ENCODE peak calls at places on chromosomes 6 and 20, in seven cellular contexts. U is GM23338, O is HCT116, L is Panc1, Q is HepG2, Y is HL-60, E is SK-N-SH. I is an unnamed sample.

GRCh38 chr6:36874016-36874442 is 574 bp downstream of the PPIL1 start:
- DNase-seq in U (no peak), O (no peak), L (no peak), Q (no peak), Y (no peak), E (no peak), I (peak)

GRCh38 chr6:72218125-72218524 is 331.8 kb downstream of the RIMS1 start:
- DNase-seq in U (peak), O (peak), L (peak), Q (peak), Y (no peak), E (peak), I (peak)

GRCh38 chr6:85479221-85479620 is 29.3 kb downstream of the NT5E start:
- DNase-seq in U (no peak), O (no peak), L (no peak), Q (no peak), Y (no peak), E (no peak), I (no peak)

GRCh38 chr6:65943548-65943947 is 236.5 kb upstream of the EYS start:
- DNase-seq in U (no peak), O (no peak), L (no peak), Q (no peak), Y (no peak), E (no peak), I (no peak)

GRCh38 chr20:48482790-48483189 is 345.0 kb downstream of the PREX1 start:
- DNase-seq in U (no peak), O (no peak), L (no peak), Q (no peak), Y (no peak), E (no peak), I (no peak)

GRCh38 chr6:94041930-94042724 is 622.8 kb upstream of the EPHA7 start:
- DNase-seq in U (no peak), O (no peak), L (no peak), Q (no peak), Y (no peak), E (no peak), I (no peak)

GRCh38 chr6:161575508-161576254 is 301.8 kb upstream of the AGPAT4 start:
- DNase-seq in U (peak), O (no peak), L (no peak), Q (no peak), Y (no peak), E (no peak), I (no peak)

GRCh38 chr6:33288942-33289783 is at the start of the genes PFDN6 and WDR46:
- DNase-seq in U (peak), O (peak), L (peak), Q (peak), Y (peak), E (peak), I (peak)

GRCh38 chr6:107401573-107401972 is 57.8 kb downstream of the PDSS2 start:
- DNase-seq in U (no peak), O (no peak), L (no peak), Q (no peak), Y (no peak), E (no peak), I (no peak)

GRCh38 chr6:136586295-136586694 is 36.1 kb upstream of the MAP7 start:
- DNase-seq in U (no peak), O (no peak), L (peak), Q (no peak), Y (no peak), E (no peak), I (peak)

GRCh38 chr20:37992802-37993538 is 40.3 kb downstream of the TTI1 start:
- DNase-seq in U (peak), O (no peak), L (no peak), Q (peak), Y (peak), E (peak), I (peak)

GRCh38 chr6:158970640-158971291 is 29.2 kb downstream of the RSPH3 start:
- DNase-seq in U (peak), O (no peak), L (no peak), Q (no peak), Y (no peak), E (no peak), I (no peak)

GRCh38 chr6:158161566-158162254 is 6.4 kb downstream of the SERAC1 start:
- DNase-seq in U (peak), O (no peak), L (no peak), Q (no peak), Y (peak), E (no peak), I (no peak)

GRCh38 chr6:42424906-42425474 is 26.7 kb downstream of the TRERF1 start:
- DNase-seq in U (no peak), O (no peak), L (no peak), Q (peak), Y (no peak), E (no peak), I (no peak)

GRCh38 chr6:42419490-42420280 is 32.0 kb downstream of the TRERF1 start:
- DNase-seq in U (peak), O (no peak), L (no peak), Q (no peak), Y (no peak), E (no peak), I (no peak)

GRCh38 chr6:42426191-42426590 is 25.5 kb downstream of the TRERF1 start:
- DNase-seq in U (no peak), O (no peak), L (no peak), Q (no peak), Y (no peak), E (no peak), I (no peak)

GRCh38 chr6:42420741-42421140 is 31.0 kb downstream of the TRERF1 start:
- DNase-seq in U (no peak), O (no peak), L (no peak), Q (no peak), Y (no peak), E (no peak), I (no peak)

DNA sequence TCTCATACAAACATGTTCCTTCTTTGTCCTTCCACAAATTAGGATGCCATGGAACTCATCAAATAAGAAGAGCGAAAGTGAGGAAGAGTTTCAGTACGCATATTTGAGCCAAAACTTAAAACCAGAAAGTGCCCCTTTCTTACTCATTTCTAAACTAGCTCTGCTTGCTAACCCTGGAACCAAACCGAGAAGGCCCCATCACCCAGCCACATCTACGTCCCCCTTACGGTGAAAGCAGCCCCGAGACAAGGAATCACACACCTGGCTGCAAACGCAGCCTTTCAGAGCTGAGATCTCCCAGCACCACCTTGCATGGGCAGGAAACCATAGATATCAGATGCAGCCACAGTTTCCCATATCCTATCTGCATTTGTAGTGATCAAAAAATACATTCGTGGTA is 28.5 kb downstream of the TRERF1 start:
- DNase-seq in U (no peak), O (no peak), L (no peak), Q (no peak), Y (no peak), E (no peak), I (no peak)
- TF ChIP-seq REST in U (no peak), O (no peak), L (no peak), Q (no peak), Y (no peak), E (no peak), I (no peak)

DNA sequence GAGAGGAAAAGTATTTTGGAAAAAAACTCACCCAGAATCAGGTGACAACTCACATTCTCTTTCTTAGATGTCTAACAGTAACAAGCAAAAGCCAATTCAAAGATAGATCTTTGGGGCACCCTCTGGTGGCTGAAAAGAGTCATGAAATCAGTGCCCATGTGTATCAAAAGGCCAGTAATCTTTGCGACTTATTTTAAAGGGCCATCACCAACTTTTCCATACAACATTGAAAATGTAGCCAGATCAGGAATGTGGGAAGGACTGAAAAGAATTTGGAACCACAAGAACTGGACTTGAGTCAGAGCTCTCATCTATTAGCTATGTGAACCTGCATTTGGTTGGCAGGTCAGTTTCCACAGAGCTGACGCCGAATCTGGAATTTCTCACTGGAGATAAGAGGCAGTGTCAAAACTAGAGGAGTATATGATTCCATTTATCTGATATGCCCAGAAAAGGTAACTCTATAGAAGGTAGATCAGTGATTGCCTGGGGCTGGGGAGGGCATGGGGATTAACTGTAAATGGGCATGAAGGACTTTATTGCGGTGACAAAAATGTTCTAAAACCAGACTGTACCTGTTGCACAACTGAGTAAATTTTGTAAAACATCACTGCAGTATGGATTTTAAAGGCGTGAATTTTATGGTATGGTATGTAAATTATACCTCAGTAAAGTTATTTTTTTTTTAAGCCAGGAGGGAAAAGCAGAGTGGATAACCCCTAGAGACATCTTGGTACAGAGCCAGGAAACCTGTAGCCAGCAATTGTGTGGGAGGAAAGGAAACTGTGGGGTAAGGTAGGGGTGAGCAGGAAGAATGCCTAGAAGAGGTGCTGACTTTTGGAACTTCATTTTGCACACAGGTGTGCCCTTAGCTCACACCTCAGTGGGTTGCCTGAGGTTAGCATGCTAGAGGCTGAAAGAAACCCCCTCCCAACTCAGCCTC is 117.1 kb upstream of the ASF1A start:
- DNase-seq in U (peak), O (peak), L (peak), Q (peak), Y (peak), E (peak), I (peak)
- TF ChIP-seq REST in U (no peak), O (no peak), L (no peak), Q (no peak), Y (no peak), E (no peak), I (no peak)

GRCh38 chr6:105015482-105015881 is 58.6 kb downstream of the LIN28B start:
- DNase-seq in U (no peak), O (no peak), L (no peak), Q (no peak), Y (no peak), E (no peak), I (no peak)
- TF ChIP-seq REST in U (no peak), O (no peak), L (no peak), Q (no peak), Y (no peak), E (no peak), I (no peak)

GRCh38 chr20:24767623-24768100 is 181.4 kb upstream of the CST7 start:
- DNase-seq in U (no peak), O (no peak), L (no peak), Q (no peak), Y (no peak), E (no peak), I (no peak)
- TF ChIP-seq REST in U (no peak), O (no peak), L (no peak), Q (no peak), Y (no peak), E (no peak), I (no peak)

GRCh38 chr20:52305843-52306242 is 114.3 kb upstream of the ZFP64 start:
- DNase-seq in U (no peak), O (no peak), L (no peak), Q (no peak), Y (no peak), E (no peak), I (no peak)
- TF ChIP-seq REST in U (no peak), O (no peak), L (no peak), Q (no peak), Y (no peak), E (no peak), I (no peak)

DNA sequence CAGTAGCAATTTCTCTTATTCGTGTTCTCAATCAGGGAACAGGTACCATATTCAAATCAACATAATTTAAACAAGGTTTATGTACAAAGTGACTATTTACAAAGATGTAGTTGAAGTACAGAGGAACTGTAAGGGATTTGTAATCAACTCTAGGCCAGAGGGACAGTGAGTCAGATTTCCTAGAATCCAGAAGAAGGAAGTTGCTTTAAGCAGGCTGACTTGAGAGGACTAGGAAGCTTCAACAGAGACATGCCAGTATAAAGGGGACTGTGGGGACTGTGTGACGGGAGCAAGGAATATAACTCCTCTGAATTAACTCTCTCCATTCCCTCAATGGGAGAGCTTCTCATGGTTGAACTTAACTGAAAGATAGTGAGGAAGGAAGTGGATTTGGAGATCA is 427.4 kb upstream of the JAG1 start:
- DNase-seq in U (no peak), O (no peak), L (no peak), Q (no peak), Y (no peak), E (no peak), I (no peak)
- TF ChIP-seq REST in U (no peak), O (no peak), L (no peak), Q (no peak), Y (no peak), E (no peak), I (no peak)

GRCh38 chr6:132084811-132085509 is 133.8 kb upstream of the CCN2 start:
- DNase-seq in U (no peak), O (no peak), L (peak), Q (no peak), Y (no peak), E (no peak), I (peak)

GRCh38 chr6:132088150-132088549 is 137.0 kb upstream of the CCN2 start:
- DNase-seq in U (no peak), O (no peak), L (no peak), Q (no peak), Y (no peak), E (no peak), I (no peak)

GRCh38 chr6:132085731-132086130 is 134.6 kb upstream of the CCN2 start:
- DNase-seq in U (no peak), O (no peak), L (no peak), Q (no peak), Y (no peak), E (no peak), I (no peak)

GRCh38 chr6:132089173-132089572 is 138.0 kb upstream of the CCN2 start:
- DNase-seq in U (peak), O (no peak), L (no peak), Q (no peak), Y (no peak), E (no peak), I (no peak)

DNA sequence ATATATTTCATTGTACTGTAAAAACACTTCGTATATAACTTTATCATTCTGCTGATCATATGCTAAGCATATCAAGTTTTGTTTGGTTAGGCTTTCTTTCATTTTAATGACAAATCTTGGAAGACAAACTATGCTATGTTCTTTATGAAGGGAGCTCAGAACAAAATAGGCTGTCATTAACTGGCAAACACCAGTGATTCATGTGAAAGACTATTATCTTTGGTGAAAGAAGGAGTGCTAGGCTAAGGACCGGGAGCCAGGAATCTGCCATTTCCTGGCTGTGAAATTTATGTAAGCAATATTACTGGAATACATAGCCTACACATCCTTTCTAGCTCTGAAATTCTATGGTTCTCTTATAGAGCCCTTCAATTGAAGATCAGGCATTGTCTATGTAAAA is 136.2 kb upstream of the CCN2 start:
- DNase-seq in U (no peak), O (no peak), L (no peak), Q (no peak), Y (no peak), E (no peak), I (no peak)
- TF ChIP-seq REST in U (no peak), O (no peak), L (no peak), Q (no peak), Y (no peak), E (no peak), I (no peak)

DNA sequence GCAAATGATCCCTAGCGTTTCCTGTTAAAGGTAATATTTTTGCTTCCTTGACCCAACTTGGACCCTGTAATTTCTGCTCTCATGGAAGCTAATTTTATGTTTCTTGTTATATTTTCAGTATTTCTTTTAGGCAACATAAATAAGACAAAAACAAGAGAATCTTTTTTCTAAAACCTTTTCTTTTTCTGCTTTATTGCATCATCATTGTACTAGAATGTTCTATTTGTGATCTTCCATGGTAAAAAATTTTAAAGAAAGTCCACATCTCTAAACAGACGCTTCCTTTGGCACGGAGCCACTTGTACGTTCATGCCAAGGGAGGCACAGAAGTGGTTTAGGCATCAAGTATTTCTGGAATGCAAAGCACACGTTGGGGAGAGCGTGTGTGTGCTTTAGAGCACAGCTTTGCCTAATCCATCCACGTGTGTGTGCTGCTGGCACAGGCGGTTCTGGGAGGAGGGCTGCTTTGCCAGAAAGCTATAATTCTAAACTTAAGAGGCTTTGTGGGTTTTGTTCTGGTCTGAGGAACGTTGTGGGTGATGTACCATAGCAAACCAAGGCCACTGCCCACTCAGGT is 98.3 kb downstream of the SASH1 start:
- DNase-seq in U (peak), O (peak), L (no peak), Q (peak), Y (no peak), E (no peak), I (peak)
- TF ChIP-seq REST in U (no peak), O (no peak), L (no peak), Q (no peak), Y (no peak), E (no peak), I (no peak)

DNA sequence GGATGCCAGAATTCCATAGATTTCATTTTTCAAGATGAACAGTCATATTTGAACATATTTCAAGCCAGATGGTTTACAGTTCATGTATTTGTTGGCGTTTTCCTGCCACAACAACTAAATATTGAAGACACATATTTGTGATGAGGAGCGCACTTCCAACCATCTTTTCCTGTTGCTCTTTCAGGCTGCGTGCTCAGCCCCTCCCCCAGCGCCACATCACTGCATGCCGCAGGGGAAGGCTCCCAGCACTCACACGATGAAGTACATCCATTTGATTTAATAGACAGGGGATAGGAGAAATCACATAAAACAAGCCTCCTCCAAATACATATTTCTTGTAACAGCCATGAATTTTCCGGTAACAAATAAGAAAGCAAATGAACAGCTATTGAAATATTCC is 6.0 kb upstream of the NOX3 start:
- DNase-seq in U (peak), O (no peak), L (no peak), Q (no peak), Y (no peak), E (no peak), I (no peak)
- TF ChIP-seq REST in U (no peak), O (no peak), L (no peak), Q (no peak), Y (no peak), E (no peak), I (no peak)

GRCh38 chr6:105364243-105364642 is 38.6 kb downstream of the PREP start:
- DNase-seq in U (no peak), O (no peak), L (no peak), Q (no peak), Y (no peak), E (peak), I (no peak)
- TF ChIP-seq REST in U (no peak), O (no peak), L (no peak), Q (no peak), Y (no peak), E (no peak), I (no peak)